ENCODE peak calls at places on chromosomes 1 and 21, in five cellular contexts. W is HepG2, D is GM12878, Y is upper lobe of left lung, F is K562. A is an unnamed sample.

GRCh38 chr1:185373813-185374524 is 56.9 kb upstream of the IVNS1ABP start:
- ATAC-seq in D (peak), Y (peak), F (peak), W (no peak), A (peak)

GRCh38 chr1:169873582-169874200 is 20.0 kb downstream of the SCYL3 start:
- ATAC-seq in F (no peak), Y (no peak), W (no peak), D (no peak), A (no peak)

GRCh38 chr21:38376693-38377092 is 119.9 kb downstream of the KCNJ15 start:
- ATAC-seq in F (no peak), Y (peak), D (no peak), W (no peak), A (peak)

GRCh38 chr1:15443281-15443680 is 5.0 kb downstream of the CTRC start:
- ATAC-seq in Y (no peak), F (no peak), W (peak), D (no peak), A (no peak)

GRCh38 chr1:220511785-220512184 is 16.2 kb upstream of the MARK1 start:
- ATAC-seq in D (no peak), Y (peak), F (peak), W (peak), A (no peak)

GRCh38 chr1:51506537-51506936 is 12.5 kb downstream of the EPS15 start:
- ATAC-seq in Y (no peak), F (peak), D (peak), W (no peak), A (peak)

GRCh38 chr1:52659356-52659755 is 26.4 kb downstream of the SHISAL2A start:
- ATAC-seq in F (no peak), W (no peak), D (peak), Y (no peak), A (no peak)

GRCh38 chr1:161261859-161262225 is 3.3 kb downstream of the PCP4L1 start:
- ATAC-seq in F (no peak), Y (no peak), D (peak), W (no peak), A (no peak)

GRCh38 chr1:57461405-57461804 is 37.5 kb upstream of the DAB1 start:
- ATAC-seq in F (no peak), D (no peak), W (no peak), Y (no peak), A (no peak)

GRCh38 chr1:67484492-67484891 is 54.3 kb upstream of the SERBP1 start:
- ATAC-seq in Y (no peak), W (no peak), D (no peak), F (no peak), A (no peak)

GRCh38 chr1:222547944-222548671 is at the start of gene HHIPL2:
- ATAC-seq in Y (no peak), W (peak), D (no peak), F (peak), A (no peak)

GRCh38 chr1:16630661-16631247 is 17.4 kb upstream of the NBPF1 start:
- ATAC-seq in Y (no peak), F (peak), D (no peak), W (peak), A (no peak)

GRCh38 chr1:100187912-100188311 is 9.9 kb upstream of the LRRC39 start:
- ATAC-seq in D (no peak), F (no peak), W (peak), Y (no peak), A (peak)

GRCh38 chr1:100188617-100189016 is 10.6 kb upstream of the LRRC39 start:
- ATAC-seq in W (no peak), D (peak), F (no peak), Y (no peak), A (no peak)

GRCh38 chr1:66607458-66607857 is 73.5 kb downstream of the SGIP1 start:
- ATAC-seq in Y (no peak), W (peak), F (peak), D (peak), A (no peak)

GRCh38 chr1:90925928-90926869 is 95.6 kb downstream of the ZNF644 start:
- ATAC-seq in Y (peak), F (peak), D (peak), W (peak), A (no peak)

GRCh38 chr1:27891196-27891889 is 19.0 kb downstream of the THEMIS2 start:
- ATAC-seq in W (no peak), Y (no peak), F (no peak), D (peak), A (peak)

GRCh38 chr1:231508941-231509340 is 19.5 kb upstream of the TSNAX start:
- ATAC-seq in W (no peak), F (no peak), D (no peak), Y (no peak), A (no peak)

GRCh38 chr1:109499081-109499480 is 5.2 kb downstream of the CYB561D1 start:
- ATAC-seq in F (no peak), W (no peak), Y (peak), D (no peak), A (no peak)

GRCh38 chr1:233112184-233113008 is 162.0 kb downstream of the NTPCR start:
- ATAC-seq in Y (peak), W (no peak), F (no peak), D (no peak), A (peak)

GRCh38 chr1:233107130-233107529 is 156.7 kb downstream of the NTPCR start:
- ATAC-seq in W (no peak), D (no peak), F (no peak), Y (no peak), A (no peak)

GRCh38 chr1:233111731-233112130 is 161.3 kb downstream of the NTPCR start:
- ATAC-seq in F (no peak), W (no peak), Y (no peak), D (no peak), A (no peak)

GRCh38 chr1:233105225-233105624 is 154.8 kb downstream of the NTPCR start:
- ATAC-seq in W (no peak), D (no peak), F (no peak), Y (no peak), A (no peak)

GRCh38 chr1:233109121-233109520 is 158.7 kb downstream of the NTPCR start:
- ATAC-seq in F (no peak), W (no peak), D (no peak), Y (no peak), A (no peak)
- TF ChIP-seq EP300 in F (no peak), W (no peak), D (no peak), Y (no peak), A (no peak)

GRCh38 chr1:192159034-192159433 is 772 bp downstream of the RGS18 start:
- ATAC-seq in D (no peak), W (no peak), Y (no peak), F (no peak), A (no peak)
- H3K4me3 ChIP-seq in D (no peak), W (no peak), Y (peak), F (no peak), A (no peak)

DNA sequence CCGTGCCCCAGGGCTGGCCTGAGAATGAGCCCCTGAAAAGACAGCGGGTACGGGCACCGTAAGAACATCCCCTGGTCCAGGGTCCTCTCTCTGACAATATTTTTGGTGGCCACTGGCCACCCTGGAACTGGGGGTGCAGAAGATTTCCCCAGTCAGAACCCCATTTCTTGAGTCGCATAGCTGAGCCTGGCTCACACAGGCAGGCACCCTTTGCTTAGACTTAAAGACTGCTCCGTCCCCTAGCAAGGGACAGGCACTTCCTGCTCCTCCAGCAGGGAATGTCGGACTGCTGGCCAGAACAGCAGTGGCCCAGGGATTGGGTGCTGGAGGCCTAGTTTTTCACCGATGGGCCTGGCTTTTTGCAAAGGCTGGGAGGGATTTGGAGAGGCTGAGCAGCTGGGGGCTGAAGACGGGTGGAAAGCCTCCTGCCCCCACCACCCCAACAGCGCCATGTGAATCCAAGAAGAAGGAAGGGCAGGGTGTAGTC is 4.3 kb downstream of the OLIG2 start:
- ATAC-seq in F (no peak), D (no peak), Y (no peak), W (no peak), A (no peak)
- TF ChIP-seq POLR2AphosphoS5 in F (no peak), D (no peak), Y (no peak), W (no peak), A (no peak)

GRCh38 chr21:45157932-45158331 is 83.6 kb downstream of the ADARB1 start:
- ATAC-seq in Y (no peak), W (no peak), F (no peak), D (no peak), A (no peak)
- TF ChIP-seq EP300 in Y (no peak), W (no peak), F (no peak), D (no peak), A (no peak)

DNA sequence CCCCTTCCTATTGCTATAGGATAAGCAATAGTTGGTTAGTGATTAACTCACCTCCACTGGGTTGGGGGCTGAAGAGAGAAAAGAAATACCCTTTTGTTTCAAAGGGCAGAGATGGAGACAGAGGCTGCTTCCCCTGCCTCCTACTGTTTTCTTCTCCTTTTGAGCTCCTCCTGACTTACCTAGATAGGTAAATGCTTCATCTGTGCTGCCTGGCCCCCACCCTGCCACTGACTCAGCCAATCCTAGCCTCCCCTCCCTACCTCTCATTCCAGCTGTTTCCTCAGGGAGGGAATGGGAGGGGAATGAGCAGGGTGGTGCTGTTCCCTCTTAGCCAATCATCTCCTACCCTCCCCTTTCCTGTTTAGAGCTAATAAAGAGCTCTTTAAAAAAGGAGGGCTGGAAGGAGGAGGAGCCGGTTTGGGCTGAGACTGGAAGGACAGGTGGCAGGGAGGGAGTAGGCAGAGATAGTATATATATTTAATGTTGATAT is at the start of gene C1orf116:
- ATAC-seq in Y (peak), D (no peak), W (peak), F (peak), A (no peak)
- H3K4me3 ChIP-seq in Y (peak), D (no peak), W (peak), F (no peak), A (no peak)

GRCh38 chr1:1540817-1541628 is 599 bp upstream of the TMEM240 start:
- ATAC-seq in W (no peak), F (no peak), Y (no peak), D (no peak), A (peak)
- TF ChIP-seq POLR2AphosphoS5 in W (no peak), F (no peak), Y (no peak), D (no peak), A (no peak)

GRCh38 chr21:32335601-32336575 is 37.2 kb downstream of the MRAP start:
- ATAC-seq in F (no peak), W (no peak), D (no peak), Y (no peak), A (no peak)
- TF ChIP-seq EP300 in F (no peak), W (no peak), D (no peak), Y (no peak), A (no peak)

GRCh38 chr1:217090073-217090911 is 367.1 kb upstream of the ESRRG start:
- ATAC-seq in D (no peak), F (no peak), Y (no peak), W (no peak), A (no peak)
- H3K4me3 ChIP-seq in D (no peak), F (no peak), Y (peak), W (no peak), A (peak)

GRCh38 chr1:55318111-55318817 is 103.1 kb upstream of the USP24 start:
- ATAC-seq in D (peak), W (no peak), Y (no peak), F (no peak), A (no peak)

GRCh38 chr1:55320891-55321290 is 105.7 kb upstream of the USP24 start:
- ATAC-seq in D (no peak), F (no peak), Y (no peak), W (no peak), A (no peak)

GRCh38 chr1:55323760-55324159 is 108.6 kb upstream of the USP24 start:
- ATAC-seq in F (no peak), Y (no peak), D (no peak), W (no peak), A (no peak)

GRCh38 chr1:55322842-55323241 is 107.7 kb upstream of the USP24 start:
- ATAC-seq in Y (no peak), W (no peak), D (no peak), F (no peak), A (no peak)

GRCh38 chr1:55321947-55322346 is 106.8 kb upstream of the USP24 start:
- ATAC-seq in Y (no peak), F (no peak), W (no peak), D (no peak), A (no peak)
- TF ChIP-seq POLR2AphosphoS5 in Y (no peak), F (no peak), W (no peak), D (no peak), A (no peak)

DNA sequence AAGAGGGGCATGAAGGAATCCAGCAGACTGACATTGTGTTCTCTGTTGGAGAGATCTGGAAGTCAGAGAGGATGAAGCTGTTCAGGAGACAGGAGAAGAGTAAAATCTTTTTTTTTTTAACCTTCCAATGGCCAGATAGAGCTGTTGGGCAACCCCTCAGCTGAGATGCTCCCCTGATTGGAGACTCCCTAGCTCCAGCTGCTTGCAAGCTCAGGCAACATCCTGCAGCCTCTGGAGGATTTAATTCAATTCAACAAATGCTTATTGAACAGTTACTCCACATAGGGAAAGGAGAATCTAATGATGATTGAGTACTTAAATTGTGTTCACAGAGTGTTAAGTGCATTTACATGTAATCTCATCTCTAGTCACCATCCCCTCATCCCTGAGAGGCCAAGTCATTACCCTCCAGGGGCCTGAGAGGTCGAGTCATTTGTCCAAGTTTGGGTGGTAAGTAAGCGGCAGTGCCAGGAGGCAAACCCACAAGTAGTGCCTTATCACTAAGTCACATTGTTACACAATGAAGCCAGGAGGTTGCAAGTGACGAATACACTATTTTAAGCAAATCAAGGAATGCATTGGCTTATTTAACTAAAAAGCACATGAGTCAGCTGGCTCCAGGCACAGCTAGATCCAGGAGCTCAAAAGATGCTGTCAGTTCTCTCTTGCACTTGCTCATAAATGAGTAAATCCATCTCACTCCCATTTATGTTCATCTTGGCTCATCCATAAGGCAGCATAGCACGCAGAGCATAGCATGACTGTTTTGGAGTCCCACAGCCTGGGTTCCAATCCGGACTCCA is 64.2 kb downstream of the OPTC start:
- ATAC-seq in Y (peak), D (no peak), W (no peak), F (no peak), A (peak)
- TF ChIP-seq EP300 in Y (no peak), D (no peak), W (no peak), F (no peak), A (peak)

A was measured in gastroesophageal sphincter.